ENCODE peak calls at places on chromosomes 2 and 18, in eight cellular contexts. M is WERI-Rb-1; Z is heart right ventricle; D is psoas muscle; X is CD4-positive, CD25-positive, alpha-beta regulatory T cell; L is kidney; F is A673; B is kidney epithelial cell. U is an unnamed sample.

GRCh38 chr2:240384711-240385450 is 50.6 kb upstream of the GPC1 start:
- DNase-seq in M (no peak), Z (no peak), D (peak), X (no peak), L (peak), F (no peak), B (no peak), U (no peak)

GRCh38 chr2:182672471-182673165 is 43.4 kb upstream of the DNAJC10 start:
- DNase-seq in M (no peak), Z (no peak), D (no peak), X (no peak), L (no peak), F (peak), B (peak), U (no peak)

GRCh38 chr2:48940606-48941005 is 185.1 kb upstream of the LHCGR start:
- DNase-seq in M (no peak), Z (no peak), D (no peak), X (no peak), L (no peak), F (peak), B (no peak), U (no peak)

GRCh38 chr18:41982942-41983660 is 28.1 kb downstream of the PIK3C3 start:
- DNase-seq in M (no peak), Z (no peak), D (no peak), X (no peak), L (no peak), F (no peak), B (no peak), U (peak)

GRCh38 chr18:73677458-73677857 is 470.2 kb downstream of the FBXO15 start:
- DNase-seq in M (no peak), Z (no peak), D (no peak), X (no peak), L (no peak), F (no peak), B (no peak), U (no peak)

GRCh38 chr2:145190031-145190703 is 670.2 kb upstream of the ZEB2 start:
- DNase-seq in M (no peak), Z (no peak), D (no peak), X (no peak), L (no peak), F (peak), B (no peak), U (no peak)

GRCh38 chr2:85728883-85729824 is 24.6 kb upstream of the ATOH8 start:
- DNase-seq in M (peak), Z (peak), D (peak), X (peak), L (peak), F (peak), B (no peak), U (peak)

GRCh38 chr18:43159091-43159490 is 43.6 kb upstream of the RIT2 start:
- DNase-seq in M (no peak), Z (no peak), D (no peak), X (no peak), L (no peak), F (no peak), B (no peak), U (no peak)

GRCh38 chr18:59814872-59815271 is 84.9 kb upstream of the PMAIP1 start:
- DNase-seq in M (no peak), Z (no peak), D (no peak), X (no peak), L (no peak), F (no peak), B (peak), U (no peak)

GRCh38 chr2:207403950-207404349 is 125.8 kb upstream of the CREB1 start:
- DNase-seq in M (no peak), Z (no peak), D (no peak), X (no peak), L (no peak), F (no peak), B (no peak), U (no peak)

GRCh38 chr2:238561230-238561629 is 134.5 kb downstream of the ASB1 start:
- DNase-seq in M (no peak), Z (no peak), D (no peak), X (no peak), L (no peak), F (no peak), B (no peak), U (no peak)

GRCh38 chr18:22563098-22563707 is 145.5 kb upstream of the CTAGE1 start:
- DNase-seq in M (peak), Z (peak), D (no peak), X (no peak), L (no peak), F (peak), B (peak), U (peak)

GRCh38 chr2:237743561-237744269 is 54.9 kb upstream of the RBM44 start:
- DNase-seq in M (no peak), Z (no peak), D (no peak), X (no peak), L (no peak), F (no peak), B (no peak), U (no peak)

GRCh38 chr2:67486041-67486796 is 89.1 kb downstream of the ETAA1 start:
- DNase-seq in M (no peak), Z (no peak), D (no peak), X (no peak), L (no peak), F (no peak), B (no peak), U (no peak)

GRCh38 chr2:101803945-101804696 is 106.6 kb downstream of the MAP4K4 start:
- DNase-seq in M (peak), Z (no peak), D (no peak), X (no peak), L (no peak), F (peak), B (no peak), U (no peak)

GRCh38 chr2:24597181-24597870 is 106.3 kb downstream of the NCOA1 start:
- DNase-seq in M (no peak), Z (no peak), D (no peak), X (no peak), L (no peak), F (no peak), B (no peak), U (no peak)

GRCh38 chr2:98296435-98296834 is 49.8 kb upstream of the CNGA3 start:
- DNase-seq in M (no peak), Z (no peak), D (no peak), X (no peak), L (no peak), F (no peak), B (no peak), U (no peak)

GRCh38 chr2:17736989-17737388 is 16.6 kb downstream of the SMC6 start:
- DNase-seq in M (no peak), Z (no peak), D (no peak), X (no peak), L (no peak), F (no peak), B (no peak), U (no peak)

GRCh38 chr18:7205346-7205745 is 25.5 kb upstream of the LRRC30 start:
- DNase-seq in M (no peak), Z (no peak), D (no peak), X (no peak), L (no peak), F (no peak), B (no peak), U (no peak)

GRCh38 chr2:60091311-60091710 is 462.1 kb downstream of the BCL11A start:
- DNase-seq in M (no peak), Z (no peak), D (no peak), X (no peak), L (no peak), F (no peak), B (no peak), U (no peak)

DNA sequence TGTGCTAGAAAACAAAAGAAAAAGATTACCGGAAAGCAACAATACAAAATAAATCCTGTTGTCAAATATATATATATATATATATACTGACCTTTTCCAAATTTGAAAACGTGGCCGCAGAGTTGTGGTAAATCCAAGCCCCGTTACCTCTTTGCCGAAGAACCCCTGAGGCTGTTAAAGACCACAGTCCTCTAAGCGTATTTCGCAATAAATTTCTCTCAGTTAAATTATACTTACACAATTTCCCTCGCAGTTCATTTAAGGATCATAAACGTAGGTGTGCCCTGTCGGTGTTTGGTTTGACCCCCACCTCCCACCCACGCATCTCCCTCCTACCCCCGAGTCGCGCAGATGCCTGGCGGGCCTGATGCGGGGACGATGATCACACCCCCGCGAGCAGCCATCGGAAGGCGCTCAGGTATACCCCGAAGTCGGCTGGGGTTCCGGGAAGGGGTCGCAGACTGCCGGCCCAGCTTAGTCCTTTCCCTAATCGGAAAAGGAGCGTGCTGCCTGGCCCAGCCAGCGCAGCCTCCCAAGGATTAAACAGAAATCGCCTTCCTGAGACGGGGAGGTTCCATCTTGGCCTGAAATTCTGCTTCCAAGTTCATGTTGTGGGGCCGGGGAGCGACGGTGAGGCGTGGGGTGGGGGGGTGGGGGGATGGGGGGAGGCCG is 2.9 kb upstream of the MEIS1 start:
- DNase-seq in M (no peak), Z (no peak), D (peak), X (no peak), L (peak), F (peak), B (no peak), U (no peak)
- H3K4me3 ChIP-seq in M (no peak), Z (no peak), D (no peak), X (no peak), L (no peak), F (peak), B (no peak), U (no peak)

DNA sequence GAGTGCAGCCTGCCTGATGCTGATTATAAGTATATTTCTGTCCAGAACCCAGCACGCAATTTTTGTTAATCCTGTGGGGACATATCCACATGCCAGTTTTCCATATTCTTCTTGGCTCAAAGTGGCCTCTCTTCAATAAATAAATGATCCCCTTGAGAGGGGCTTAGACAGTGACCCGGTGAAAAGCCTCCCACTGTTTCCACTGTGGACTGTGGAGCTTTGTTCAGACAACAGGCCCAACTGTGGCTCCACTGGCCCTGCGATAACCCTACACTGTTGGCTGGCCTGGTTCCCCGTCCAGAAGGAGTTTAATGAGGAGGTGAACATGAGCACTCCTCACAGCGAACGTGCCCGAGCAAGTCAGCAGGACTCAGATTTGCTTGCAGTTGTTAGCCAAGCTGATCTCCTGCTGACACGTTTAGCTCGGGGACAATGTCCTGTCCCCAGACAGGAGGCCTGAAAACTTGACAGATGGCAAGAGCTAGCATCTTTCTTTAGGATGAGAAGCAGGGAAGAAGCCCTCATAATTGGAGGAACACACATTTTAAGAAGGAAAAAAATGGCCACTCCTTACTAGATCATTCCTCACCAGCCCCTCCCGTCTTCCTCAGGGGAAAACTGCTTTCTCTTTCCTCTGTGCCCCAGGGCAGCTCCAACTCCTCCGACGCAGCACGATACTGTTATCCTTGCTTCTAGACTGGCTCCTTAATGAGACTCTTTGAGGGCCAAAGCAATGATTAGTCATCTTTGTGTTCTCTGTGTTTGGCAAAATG is 20.0 kb upstream of the MTCL1 start:
- DNase-seq in M (peak), Z (no peak), D (no peak), X (no peak), L (no peak), F (peak), B (no peak), U (no peak)
- H3K4me3 ChIP-seq in M (no peak), Z (no peak), D (no peak), X (no peak), L (no peak), F (no peak), B (no peak), U (no peak)

GRCh38 chr18:55419939-55420664 is 167.9 kb downstream of the TCF4 start:
- DNase-seq in M (no peak), Z (no peak), D (no peak), X (no peak), L (no peak), F (no peak), B (no peak), U (no peak)

GRCh38 chr18:55420977-55421611 is 166.9 kb downstream of the TCF4 start:
- DNase-seq in M (no peak), Z (no peak), D (no peak), X (no peak), L (no peak), F (no peak), B (no peak), U (no peak)

GRCh38 chr18:55422456-55423185 is 165.4 kb downstream of the TCF4 start:
- DNase-seq in M (no peak), Z (peak), D (peak), X (no peak), L (no peak), F (peak), B (no peak), U (no peak)

GRCh38 chr18:55420665-55420964 is 167.4 kb downstream of the TCF4 start:
- DNase-seq in M (no peak), Z (no peak), D (no peak), X (no peak), L (no peak), F (no peak), B (no peak), U (peak)

GRCh38 chr18:55421612-55422381 is 166.2 kb downstream of the TCF4 start:
- DNase-seq in M (no peak), Z (peak), D (peak), X (no peak), L (no peak), F (peak), B (no peak), U (no peak)
- H3K4me3 ChIP-seq in M (no peak), Z (peak), D (peak), X (no peak), L (no peak), F (peak), B (no peak), U (no peak)

GRCh38 chr2:166494140-166494544 is at the start of gene SCN7A:
- DNase-seq in M (peak), Z (peak), D (peak), X (no peak), L (peak), F (peak), B (peak), U (no peak)
- H3K4me3 ChIP-seq in M (peak), Z (peak), D (peak), X (no peak), L (no peak), F (no peak), B (peak), U (no peak)

GRCh38 chr18:75916641-75916982 is 489.1 kb upstream of the SMIM21 start:
- DNase-seq in M (no peak), Z (no peak), D (no peak), X (no peak), L (no peak), F (no peak), B (no peak), U (no peak)

GRCh38 chr18:75915941-75916640 is 488.6 kb upstream of the SMIM21 start:
- DNase-seq in M (peak), Z (no peak), D (no peak), X (no peak), L (peak), F (peak), B (no peak), U (no peak)
- H3K4me3 ChIP-seq in M (peak), Z (peak), D (peak), X (no peak), L (no peak), F (no peak), B (peak), U (no peak)

GRCh38 chr2:75515584-75516368 is 45.0 kb downstream of the EVA1A start:
- DNase-seq in M (no peak), Z (no peak), D (no peak), X (no peak), L (no peak), F (no peak), B (no peak), U (no peak)

GRCh38 chr2:75513616-75514170 is 47.0 kb downstream of the EVA1A start:
- DNase-seq in M (no peak), Z (no peak), D (no peak), X (no peak), L (no peak), F (no peak), B (no peak), U (no peak)

GRCh38 chr2:75518638-75519465 is 41.9 kb downstream of the EVA1A start:
- DNase-seq in M (no peak), Z (no peak), D (no peak), X (no peak), L (no peak), F (no peak), B (no peak), U (no peak)

GRCh38 chr2:75517562-75518230 is 43.0 kb downstream of the EVA1A start:
- DNase-seq in M (no peak), Z (no peak), D (no peak), X (no peak), L (no peak), F (no peak), B (no peak), U (no peak)

GRCh38 chr2:75516378-75517122 is 44.2 kb downstream of the EVA1A start:
- DNase-seq in M (no peak), Z (no peak), D (no peak), X (no peak), L (no peak), F (no peak), B (no peak), U (no peak)
- H3K4me3 ChIP-seq in M (no peak), Z (no peak), D (no peak), X (no peak), L (no peak), F (no peak), B (no peak), U (no peak)

GRCh38 chr2:200305797-200306718 is at the start of gene SPATS2L:
- DNase-seq in M (peak), Z (peak), D (peak), X (peak), L (peak), F (peak), B (no peak), U (peak)
- H3K4me3 ChIP-seq in M (peak), Z (peak), D (peak), X (peak), L (peak), F (peak), B (peak), U (peak)

GRCh38 chr2:151803811-151804210 is 24.4 kb downstream of the ARL5A start:
- DNase-seq in M (no peak), Z (no peak), D (no peak), X (no peak), L (no peak), F (no peak), B (no peak), U (no peak)
- H3K4me3 ChIP-seq in M (no peak), Z (no peak), D (no peak), X (no peak), L (no peak), F (no peak), B (no peak), U (no peak)

DNA sequence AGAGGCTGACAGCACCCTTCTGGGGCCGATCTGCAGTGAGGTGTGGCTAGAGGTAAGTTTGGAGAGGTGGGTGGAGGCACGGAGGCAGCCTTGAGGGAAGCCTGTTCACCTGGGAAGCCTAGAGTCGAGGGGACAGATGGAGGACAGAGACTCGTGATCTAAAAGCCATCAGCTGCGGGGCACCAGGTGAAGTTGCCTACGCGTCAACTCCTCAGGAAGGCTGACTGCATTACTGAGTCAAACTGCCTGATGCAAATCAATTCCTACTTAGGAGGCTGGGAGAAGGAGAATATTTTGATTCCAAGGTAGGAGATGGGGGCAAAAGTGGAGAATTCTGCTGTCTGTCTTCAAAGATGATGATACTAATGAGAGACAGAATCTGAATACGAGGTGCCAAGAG is 104.4 kb upstream of the SMAD7 start:
- DNase-seq in M (no peak), Z (no peak), D (no peak), X (no peak), L (no peak), F (no peak), B (no peak), U (no peak)
- H3K4me3 ChIP-seq in M (no peak), Z (no peak), D (no peak), X (no peak), L (no peak), F (no peak), B (no peak), U (no peak)

GRCh38 chr2:230008708-230009066 is 60.0 kb downstream of the SLC16A14 start:
- DNase-seq in M (no peak), Z (no peak), D (no peak), X (no peak), L (no peak), F (no peak), B (no peak), U (no peak)
- H3K4me3 ChIP-seq in M (no peak), Z (peak), D (peak), X (peak), L (no peak), F (no peak), B (no peak), U (no peak)

U was measured in GM06990.